ENCODE peak calls at places on chromosomes 4 and X, in nine cellular contexts. One of them, this sample, is unnamed.

GRCh38 chrX:115616943-115617563 is 56.1 kb downstream of the PLS3 start:
- DNase-seq in SK-N-SH: peak
- DNase-seq in PC-3: peak
- DNase-seq in MM.1S: no peak
- DNase-seq in neural progenitor cell: no peak
- DNase-seq in hepatocyte: peak
- DNase-seq in GM23338: no peak
- DNase-seq in GM23248: peak
- DNase-seq in HCT116: peak
- DNase-seq in this sample: no peak

GRCh38 chrX:106901781-106902219 is 1.3 kb downstream of the RIPPLY1 start:
- DNase-seq in PC-3: no peak
- DNase-seq in GM23248: no peak
- DNase-seq in hepatocyte: no peak
- DNase-seq in HCT116: no peak
- DNase-seq in SK-N-SH: no peak
- DNase-seq in GM23338: no peak
- DNase-seq in neural progenitor cell: no peak
- DNase-seq in MM.1S: no peak
- DNase-seq in this sample: no peak

GRCh38 chrX:148530464-148531077 is 30.2 kb downstream of the AFF2 start:
- DNase-seq in GM23338: peak
- DNase-seq in GM23248: peak
- DNase-seq in hepatocyte: peak
- DNase-seq in PC-3: peak
- DNase-seq in SK-N-SH: no peak
- DNase-seq in neural progenitor cell: peak
- DNase-seq in HCT116: no peak
- DNase-seq in MM.1S: peak
- DNase-seq in this sample: peak

GRCh38 chr4:60250657-60251056 is 949.5 kb upstream of the ADGRL3 start:
- DNase-seq in PC-3: no peak
- DNase-seq in GM23248: no peak
- DNase-seq in HCT116: no peak
- DNase-seq in hepatocyte: no peak
- DNase-seq in SK-N-SH: no peak
- DNase-seq in MM.1S: no peak
- DNase-seq in neural progenitor cell: no peak
- DNase-seq in GM23338: no peak
- DNase-seq in this sample: no peak

GRCh38 chr4:37981425-37981824 is 21.2 kb downstream of the PTTG2 start:
- DNase-seq in MM.1S: no peak
- DNase-seq in hepatocyte: no peak
- DNase-seq in GM23338: no peak
- DNase-seq in GM23248: no peak
- DNase-seq in HCT116: no peak
- DNase-seq in PC-3: no peak
- DNase-seq in neural progenitor cell: no peak
- DNase-seq in SK-N-SH: no peak
- DNase-seq in this sample: no peak

GRCh38 chrX:154437971-154438893 is 1.3 kb downstream of the GDI1 start:
- DNase-seq in GM23248: peak
- DNase-seq in hepatocyte: no peak
- DNase-seq in neural progenitor cell: no peak
- DNase-seq in SK-N-SH: no peak
- DNase-seq in HCT116: no peak
- DNase-seq in MM.1S: no peak
- DNase-seq in PC-3: no peak
- DNase-seq in GM23338: no peak
- DNase-seq in this sample: no peak

GRCh38 chrX:12790878-12791252 is 347 bp upstream of the PRPS2 start:
- DNase-seq in GM23338: no peak
- DNase-seq in GM23248: no peak
- DNase-seq in SK-N-SH: no peak
- DNase-seq in hepatocyte: no peak
- DNase-seq in HCT116: no peak
- DNase-seq in MM.1S: peak
- DNase-seq in neural progenitor cell: no peak
- DNase-seq in PC-3: no peak
- DNase-seq in this sample: no peak

GRCh38 chr4:89868999-89869589 is 25.6 kb upstream of the MMRN1 start:
- DNase-seq in GM23338: no peak
- DNase-seq in SK-N-SH: no peak
- DNase-seq in HCT116: no peak
- DNase-seq in hepatocyte: no peak
- DNase-seq in neural progenitor cell: no peak
- DNase-seq in PC-3: peak
- DNase-seq in MM.1S: peak
- DNase-seq in GM23248: peak
- DNase-seq in this sample: no peak

GRCh38 chr4:128823025-128823661 is 13.6 kb downstream of the JADE1 start:
- DNase-seq in HCT116: peak
- DNase-seq in hepatocyte: no peak
- DNase-seq in SK-N-SH: no peak
- DNase-seq in GM23248: peak
- DNase-seq in PC-3: peak
- DNase-seq in MM.1S: no peak
- DNase-seq in neural progenitor cell: no peak
- DNase-seq in GM23338: no peak
- DNase-seq in this sample: no peak

GRCh38 chr4:149531861-149532260 is 283.8 kb downstream of the IQCM start:
- DNase-seq in hepatocyte: peak
- DNase-seq in HCT116: no peak
- DNase-seq in SK-N-SH: no peak
- DNase-seq in MM.1S: no peak
- DNase-seq in neural progenitor cell: no peak
- DNase-seq in GM23248: peak
- DNase-seq in PC-3: peak
- DNase-seq in GM23338: no peak
- DNase-seq in this sample: no peak

GRCh38 chr4:182143086-182143821 is 99.9 kb upstream of the TENM3 start:
- DNase-seq in MM.1S: no peak
- DNase-seq in hepatocyte: peak
- DNase-seq in neural progenitor cell: peak
- DNase-seq in SK-N-SH: no peak
- DNase-seq in GM23338: peak
- DNase-seq in HCT116: no peak
- DNase-seq in GM23248: peak
- DNase-seq in PC-3: no peak
- DNase-seq in this sample: no peak

GRCh38 chr4:182143822-182144620 is 99.2 kb upstream of the TENM3 start:
- DNase-seq in hepatocyte: peak
- DNase-seq in SK-N-SH: peak
- DNase-seq in MM.1S: peak
- DNase-seq in neural progenitor cell: peak
- DNase-seq in GM23248: peak
- DNase-seq in PC-3: peak
- DNase-seq in HCT116: no peak
- DNase-seq in GM23338: peak
- DNase-seq in this sample: no peak

GRCh38 chr4:182142146-182143085 is 100.8 kb upstream of the TENM3 start:
- DNase-seq in GM23248: peak
- DNase-seq in GM23338: peak
- DNase-seq in MM.1S: no peak
- DNase-seq in HCT116: no peak
- DNase-seq in PC-3: no peak
- DNase-seq in hepatocyte: peak
- DNase-seq in neural progenitor cell: peak
- DNase-seq in SK-N-SH: no peak
- DNase-seq in this sample: no peak

GRCh38 chr4:182145360-182145905 is 97.8 kb upstream of the TENM3 start:
- DNase-seq in SK-N-SH: peak
- DNase-seq in GM23248: peak
- DNase-seq in MM.1S: no peak
- DNase-seq in neural progenitor cell: peak
- DNase-seq in GM23338: peak
- DNase-seq in PC-3: no peak
- DNase-seq in HCT116: no peak
- DNase-seq in hepatocyte: peak
- DNase-seq in this sample: no peak

DNA sequence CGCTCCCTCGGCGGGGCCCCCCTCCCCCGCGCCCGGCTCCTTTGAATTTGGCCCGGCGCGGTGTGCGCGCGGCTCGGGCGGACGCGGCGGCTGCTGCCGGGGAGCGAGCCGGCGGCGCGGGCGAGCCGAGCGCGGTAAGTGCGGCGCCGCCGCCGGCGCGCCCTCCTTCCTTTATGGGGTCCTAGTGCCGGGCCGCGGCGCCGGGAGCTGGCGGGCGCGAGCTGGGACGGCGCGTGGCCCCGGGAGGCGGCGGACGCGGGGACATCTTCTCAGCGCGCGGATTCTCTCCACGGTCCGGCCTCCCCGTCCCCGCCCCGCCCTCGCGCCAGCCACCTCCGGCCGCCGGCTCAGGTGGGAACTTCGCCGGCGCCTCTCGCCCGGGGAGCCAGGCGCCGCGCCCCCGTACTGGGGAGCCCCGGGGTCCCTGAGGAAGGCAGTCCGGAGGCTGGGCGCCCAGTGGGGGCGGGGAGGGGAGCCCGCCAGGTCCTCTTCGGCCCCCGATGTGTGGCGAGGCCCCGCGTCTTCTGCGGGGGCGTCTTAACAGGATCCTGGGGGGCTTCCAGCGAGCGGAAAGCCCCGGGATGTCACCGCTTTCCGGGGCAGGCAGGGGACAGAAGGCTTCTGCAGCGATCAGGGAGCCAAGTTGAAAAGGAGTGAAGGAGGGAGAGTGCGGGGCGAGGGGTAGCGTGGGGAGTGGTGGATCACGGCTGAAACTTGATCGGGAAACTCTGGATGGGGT is 98.4 kb upstream of the TENM3 start:
- DNase-seq in MM.1S: peak
- DNase-seq in SK-N-SH: peak
- DNase-seq in PC-3: no peak
- DNase-seq in neural progenitor cell: peak
- DNase-seq in GM23248: peak
- DNase-seq in GM23338: peak
- DNase-seq in hepatocyte: peak
- DNase-seq in HCT116: no peak
- DNase-seq in this sample: no peak
- TF ChIP-seq EZH2phosphoT487 in MM.1S: no peak
- TF ChIP-seq EZH2phosphoT487 in SK-N-SH: no peak
- TF ChIP-seq EZH2phosphoT487 in PC-3: no peak
- TF ChIP-seq EZH2phosphoT487 in neural progenitor cell: no peak
- TF ChIP-seq EZH2phosphoT487 in GM23248: no peak
- TF ChIP-seq EZH2phosphoT487 in GM23338: no peak
- TF ChIP-seq EZH2phosphoT487 in hepatocyte: no peak
- TF ChIP-seq EZH2phosphoT487 in HCT116: no peak
- TF ChIP-seq EZH2phosphoT487 in this sample: no peak

DNA sequence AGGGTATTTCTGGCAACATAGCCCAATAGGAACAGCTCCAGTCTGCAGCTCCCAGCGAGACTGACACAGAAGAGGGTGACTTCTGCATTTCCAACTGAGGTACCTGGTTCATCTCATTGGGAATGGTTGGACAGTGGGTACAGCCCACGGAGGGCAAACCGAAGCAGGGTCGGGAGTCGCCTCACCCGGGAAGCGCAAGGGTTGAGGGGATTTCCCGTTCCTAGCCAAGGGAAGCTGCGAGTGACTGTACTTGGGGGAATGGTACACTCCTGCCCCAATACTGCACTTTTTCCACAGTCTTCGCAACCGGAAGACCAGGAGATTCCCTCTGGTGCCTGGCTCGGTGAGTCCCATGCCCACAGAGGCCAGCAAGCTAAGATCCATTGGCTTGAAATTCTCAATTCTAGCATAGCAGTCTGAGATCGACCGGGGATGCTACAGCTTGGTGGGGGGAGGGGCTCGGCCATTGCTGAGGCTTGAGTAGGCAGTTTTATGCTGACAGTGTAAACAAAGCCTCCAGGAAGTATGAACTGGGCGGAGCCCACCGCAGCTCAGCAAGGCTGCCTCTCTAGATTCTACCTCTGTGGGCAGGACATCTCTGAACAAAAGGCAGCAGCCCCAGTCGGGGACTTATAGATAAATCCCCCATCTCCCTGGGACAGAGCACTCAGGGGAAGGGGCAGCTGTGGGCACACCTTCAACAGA is 14.0 kb upstream of the ADAD1 start:
- DNase-seq in HCT116: no peak
- DNase-seq in neural progenitor cell: peak
- DNase-seq in SK-N-SH: no peak
- DNase-seq in hepatocyte: peak
- DNase-seq in MM.1S: no peak
- DNase-seq in GM23248: no peak
- DNase-seq in PC-3: peak
- DNase-seq in GM23338: peak
- DNase-seq in this sample: no peak
- H3K4me2 ChIP-seq in HCT116: no peak
- H3K4me2 ChIP-seq in neural progenitor cell: no peak
- H3K4me2 ChIP-seq in SK-N-SH: no peak
- H3K4me2 ChIP-seq in hepatocyte: no peak
- H3K4me2 ChIP-seq in MM.1S: no peak
- H3K4me2 ChIP-seq in GM23248: no peak
- H3K4me2 ChIP-seq in PC-3: no peak
- H3K4me2 ChIP-seq in GM23338: peak
- H3K4me2 ChIP-seq in this sample: no peak

DNA sequence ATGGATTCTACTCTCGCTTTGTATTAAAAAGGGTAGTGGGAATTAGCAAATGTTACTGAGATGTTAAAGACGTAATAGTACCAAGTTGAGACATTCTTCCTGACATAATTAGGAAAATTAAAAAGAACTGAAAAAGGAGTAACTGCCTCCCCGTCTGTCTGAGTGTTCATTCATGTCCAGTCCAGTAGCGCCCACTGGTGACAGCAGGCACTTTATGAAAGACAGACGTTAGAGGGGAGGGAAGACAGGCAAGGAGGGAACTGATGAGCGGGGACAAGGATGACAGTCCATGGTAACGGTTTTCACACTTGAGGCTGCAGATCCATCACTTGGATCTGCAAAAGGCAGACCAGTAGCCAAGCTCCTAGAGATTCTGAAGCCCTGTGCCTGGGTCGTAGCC is 326.7 kb downstream of the STK32B start:
- DNase-seq in GM23338: peak
- DNase-seq in GM23248: peak
- DNase-seq in HCT116: peak
- DNase-seq in neural progenitor cell: peak
- DNase-seq in hepatocyte: no peak
- DNase-seq in MM.1S: no peak
- DNase-seq in SK-N-SH: no peak
- DNase-seq in PC-3: peak
- DNase-seq in this sample: no peak
- TF ChIP-seq EZH2phosphoT487 in GM23338: no peak
- TF ChIP-seq EZH2phosphoT487 in GM23248: no peak
- TF ChIP-seq EZH2phosphoT487 in HCT116: no peak
- TF ChIP-seq EZH2phosphoT487 in neural progenitor cell: no peak
- TF ChIP-seq EZH2phosphoT487 in hepatocyte: no peak
- TF ChIP-seq EZH2phosphoT487 in MM.1S: no peak
- TF ChIP-seq EZH2phosphoT487 in SK-N-SH: no peak
- TF ChIP-seq EZH2phosphoT487 in PC-3: no peak
- TF ChIP-seq EZH2phosphoT487 in this sample: no peak

DNA sequence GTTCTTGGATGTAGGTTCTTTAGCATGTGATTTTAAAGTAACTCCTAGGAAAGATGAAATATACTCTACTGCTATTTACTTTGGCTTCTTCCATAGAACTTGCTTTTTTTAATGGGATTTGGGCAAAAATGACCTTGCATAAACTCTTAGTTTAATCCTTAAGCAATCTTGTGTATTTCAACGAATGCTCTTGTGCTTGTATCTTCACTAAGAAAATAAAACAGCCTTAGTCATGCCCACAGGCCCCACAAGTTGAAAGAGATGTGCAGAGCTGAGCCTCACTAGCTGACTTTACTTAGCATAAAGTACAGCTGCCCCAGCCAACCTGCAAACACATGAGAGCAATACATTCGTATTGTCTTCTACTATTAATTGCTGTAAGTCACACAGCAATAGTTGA is 1609.2 kb downstream of the STIM2 start:
- DNase-seq in hepatocyte: no peak
- DNase-seq in SK-N-SH: no peak
- DNase-seq in MM.1S: no peak
- DNase-seq in GM23338: no peak
- DNase-seq in PC-3: no peak
- DNase-seq in neural progenitor cell: no peak
- DNase-seq in HCT116: no peak
- DNase-seq in GM23248: peak
- DNase-seq in this sample: no peak
- H3K4me2 ChIP-seq in hepatocyte: no peak
- H3K4me2 ChIP-seq in SK-N-SH: no peak
- H3K4me2 ChIP-seq in MM.1S: no peak
- H3K4me2 ChIP-seq in GM23338: no peak
- H3K4me2 ChIP-seq in PC-3: no peak
- H3K4me2 ChIP-seq in neural progenitor cell: no peak
- H3K4me2 ChIP-seq in HCT116: no peak
- H3K4me2 ChIP-seq in GM23248: no peak
- H3K4me2 ChIP-seq in this sample: no peak